ENCODE peak calls at places on chromosome 20, in seven cellular contexts. G is transverse colon, U is MCF 10A, J is pancreas, D is dorsolateral prefrontal cortex, P is neural progenitor cell, B is neural crest cell. Z is an unnamed sample.

GRCh38 chr20:44011251-44011940 is 96.7 kb downstream of the TOX2 start:
- DNase-seq in U (no peak), P (no peak), J (no peak), D (no peak), G (no peak), B (no peak), Z (no peak)

GRCh38 chr20:31595654-31596411 is 9.3 kb upstream of the ID1 start:
- DNase-seq in J (no peak), U (peak), G (peak), P (peak), B (peak), D (no peak), Z (no peak)

GRCh38 chr20:41617931-41618806 is at the start of gene CHD6:
- DNase-seq in J (peak), D (peak), U (peak), B (peak), G (peak), P (peak), Z (peak)

GRCh38 chr20:53706008-53706481 is 112.4 kb upstream of the ZNF217 start:
- DNase-seq in B (no peak), P (no peak), D (no peak), G (no peak), U (no peak), J (no peak), Z (no peak)

GRCh38 chr20:14142964-14143627 is 147.8 kb downstream of the MACROD2 start:
- DNase-seq in G (no peak), B (no peak), P (no peak), D (no peak), U (no peak), J (no peak), Z (no peak)

GRCh38 chr20:35004749-35005462 is 49.2 kb downstream of the MYH7B start:
- DNase-seq in J (no peak), B (no peak), D (no peak), G (peak), U (no peak), P (no peak), Z (no peak)

GRCh38 chr20:56949318-56949717 is 317.1 kb downstream of the BMP7 start:
- DNase-seq in J (no peak), U (no peak), D (no peak), B (no peak), G (no peak), P (no peak), Z (no peak)

GRCh38 chr20:9838378-9839295 is at the start of gene PAK5:
- DNase-seq in J (peak), B (peak), P (peak), G (no peak), U (peak), D (peak), Z (no peak)

GRCh38 chr20:55273149-55273548 is 732.2 kb downstream of the CBLN4 start:
- DNase-seq in D (no peak), B (no peak), P (no peak), J (no peak), U (no peak), G (no peak), Z (no peak)

GRCh38 chr20:33291830-33292355 is 8.9 kb downstream of the BPIFB1 start:
- DNase-seq in J (peak), D (peak), P (peak), B (peak), G (peak), U (peak), Z (peak)

GRCh38 chr20:14820771-14821170 is 483.4 kb upstream of the FLRT3 start:
- DNase-seq in U (no peak), G (no peak), J (no peak), B (no peak), P (peak), D (no peak), Z (no peak)

GRCh38 chr20:8094415-8094818 is 37.6 kb upstream of the PLCB1 start:
- DNase-seq in U (peak), G (peak), P (no peak), D (peak), J (peak), B (no peak), Z (no peak)

GRCh38 chr20:58696411-58696961 is 3.9 kb downstream of the NPEPL1 start:
- DNase-seq in G (no peak), J (no peak), P (no peak), B (no peak), D (no peak), U (no peak), Z (no peak)

GRCh38 chr20:11917663-11918062 is at the start of gene BTBD3:
- DNase-seq in J (peak), B (no peak), U (no peak), D (peak), G (peak), P (peak), Z (peak)

GRCh38 chr20:14707026-14707680 is 369.7 kb upstream of the FLRT3 start:
- DNase-seq in D (no peak), P (no peak), B (no peak), U (no peak), J (no peak), G (no peak), Z (no peak)

GRCh38 chr20:48750941-48751620 is 76.7 kb downstream of the PREX1 start:
- DNase-seq in B (peak), U (no peak), D (peak), J (no peak), P (peak), G (peak), Z (no peak)

GRCh38 chr20:57802877-57803717 is 93.3 kb upstream of the PMEPA1 start:
- DNase-seq in J (no peak), P (no peak), D (no peak), B (no peak), G (no peak), U (no peak), Z (no peak)

GRCh38 chr20:32028647-32029372 is 18.6 kb downstream of the CCM2L start:
- DNase-seq in P (peak), B (no peak), G (no peak), D (no peak), U (no peak), J (no peak), Z (no peak)

GRCh38 chr20:58944610-58945009 is 36.4 kb upstream of the NELFCD start:
- DNase-seq in U (no peak), B (no peak), D (no peak), P (no peak), J (no peak), G (no peak), Z (no peak)

GRCh38 chr20:10504893-10505292 is 69.8 kb downstream of the SLX4IP start:
- DNase-seq in B (no peak), G (no peak), P (no peak), J (no peak), U (peak), D (no peak), Z (no peak)

GRCh38 chr20:35447082-35447789 is 8.2 kb upstream of the CEP250 start:
- DNase-seq in P (peak), B (peak), D (peak), J (peak), G (peak), U (peak), Z (peak)

GRCh38 chr20:13139459-13140150 is 81.5 kb upstream of the ISM1 start:
- DNase-seq in P (no peak), J (no peak), G (no peak), D (no peak), B (no peak), U (no peak), Z (no peak)

GRCh38 chr20:49231461-49231860 is 12.2 kb downstream of the DDX27 start:
- DNase-seq in U (no peak), G (no peak), P (no peak), D (no peak), B (no peak), J (no peak), Z (no peak)

GRCh38 chr20:52791091-52791490 is 181.1 kb upstream of the TSHZ2 start:
- DNase-seq in U (no peak), J (no peak), G (no peak), B (no peak), P (no peak), D (no peak), Z (no peak)

GRCh38 chr20:58555078-58555765 is 40.0 kb upstream of the APCDD1L start:
- DNase-seq in U (peak), J (no peak), G (no peak), P (no peak), D (no peak), B (no peak), Z (no peak)

GRCh38 chr20:17687800-17688199 is 5.8 kb upstream of the RRBP1 start:
- DNase-seq in D (no peak), P (no peak), G (no peak), U (no peak), B (no peak), J (no peak), Z (no peak)

GRCh38 chr20:54668271-54669053 is 193.1 kb downstream of the DOK5 start:
- DNase-seq in U (peak), P (peak), G (peak), J (peak), D (no peak), B (peak), Z (peak)

GRCh38 chr20:10247440-10247839 is 28.8 kb downstream of the SNAP25 start:
- DNase-seq in U (no peak), D (no peak), P (no peak), J (no peak), B (no peak), G (no peak), Z (no peak)

GRCh38 chr20:59415224-59415623 is 114.8 kb downstream of the EDN3 start:
- DNase-seq in P (no peak), U (no peak), J (no peak), D (no peak), G (no peak), B (no peak), Z (no peak)

GRCh38 chr20:64194269-64194668 is 30.0 kb downstream of the MYT1 start:
- DNase-seq in G (no peak), B (no peak), P (no peak), D (no peak), U (no peak), J (no peak), Z (no peak)

GRCh38 chr20:47515843-47516242 is 14.2 kb downstream of the NCOA3 start:
- DNase-seq in B (no peak), J (no peak), G (no peak), P (no peak), D (no peak), U (no peak), Z (no peak)

GRCh38 chr20:47524385-47524784 is 22.7 kb downstream of the NCOA3 start:
- DNase-seq in B (no peak), D (no peak), U (no peak), P (no peak), J (no peak), G (no peak), Z (no peak)

GRCh38 chr20:47527004-47527800 is 25.5 kb downstream of the NCOA3 start:
- DNase-seq in P (no peak), B (no peak), U (no peak), D (no peak), G (no peak), J (no peak), Z (no peak)

GRCh38 chr20:47521059-47521808 is 19.5 kb downstream of the NCOA3 start:
- DNase-seq in B (no peak), D (no peak), U (no peak), J (no peak), G (no peak), P (peak), Z (no peak)
- TF ChIP-seq CTCF in B (peak), D (peak), U (no peak), J (no peak), G (no peak), P (peak), Z (no peak)

DNA sequence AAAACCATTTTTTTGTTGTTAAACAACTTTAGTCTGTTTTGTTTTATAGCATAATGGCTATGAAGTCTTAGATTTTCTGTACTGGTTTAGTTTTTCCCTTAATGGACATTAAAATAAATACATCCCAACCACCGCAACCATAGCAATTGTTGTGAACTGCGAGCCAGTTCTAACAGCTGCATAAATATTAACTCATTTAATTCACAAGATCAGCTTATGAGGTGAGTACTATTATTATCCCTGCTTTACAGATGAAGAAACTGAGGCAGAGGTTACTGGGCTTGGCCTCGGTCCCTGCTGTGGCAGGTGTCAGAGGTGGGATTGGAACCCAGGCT is 23.1 kb downstream of the MOCS3 start:
- DNase-seq in J (no peak), G (no peak), B (no peak), U (no peak), D (no peak), P (no peak), Z (no peak)
- TF ChIP-seq CTCF in J (no peak), G (peak), B (peak), U (no peak), D (peak), P (no peak), Z (no peak)

GRCh38 chr20:62143976-62144825 is 632 bp downstream of the SS18L1 start:
- DNase-seq in G (peak), B (peak), U (peak), D (peak), J (peak), P (peak), Z (peak)
- TF ChIP-seq CTCF in G (no peak), B (no peak), U (no peak), D (no peak), J (no peak), P (peak), Z (no peak)

DNA sequence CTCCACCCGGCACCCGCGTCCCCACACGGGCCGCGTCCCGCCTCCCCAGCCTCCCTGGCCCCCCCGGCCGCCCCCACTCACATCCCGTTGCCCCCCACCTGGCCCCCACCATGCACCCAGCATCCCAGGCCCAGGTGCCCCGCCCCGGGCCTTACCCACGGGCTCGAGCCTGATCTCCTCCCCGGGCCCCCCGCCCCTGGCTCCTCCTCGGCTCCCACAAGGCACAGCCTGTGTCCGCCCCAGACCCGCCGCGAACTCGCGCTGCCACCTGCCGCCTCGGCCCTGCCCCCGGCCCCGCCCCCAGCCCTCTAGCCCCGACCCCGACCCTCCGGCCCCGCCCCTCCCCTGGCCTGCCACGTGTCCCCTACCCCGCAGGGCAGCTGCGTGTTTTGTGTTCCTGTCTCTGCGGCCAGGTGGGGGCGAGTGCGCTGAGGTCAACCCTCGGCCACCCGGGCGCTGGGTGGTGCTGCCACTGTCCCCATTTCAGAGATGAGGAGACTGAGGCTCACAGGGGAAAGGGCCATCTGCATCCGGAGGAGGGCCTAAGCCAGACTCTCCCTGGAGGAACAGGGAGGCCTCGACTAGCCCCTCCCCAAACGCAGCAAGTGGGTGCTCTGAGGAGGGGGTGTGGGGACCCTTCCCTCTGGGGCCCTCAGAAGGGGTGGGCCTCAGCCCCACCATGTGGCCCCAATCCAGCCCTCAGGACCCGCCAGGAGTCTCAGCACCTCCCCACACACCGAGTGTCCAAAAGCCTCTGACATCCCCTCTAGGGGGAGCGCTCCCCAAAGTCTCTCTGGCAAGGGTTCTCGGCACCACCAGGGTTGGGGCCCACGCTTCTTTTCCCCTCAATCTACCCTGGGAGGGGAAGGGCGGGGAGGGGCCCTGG is 99.8 kb downstream of the TAF4 start:
- DNase-seq in G (no peak), D (no peak), J (peak), P (peak), B (no peak), U (no peak), Z (no peak)
- TF ChIP-seq CTCF in G (no peak), D (no peak), J (no peak), P (peak), B (no peak), U (no peak), Z (no peak)

GRCh38 chr20:39269031-39269461 is 306.9 kb downstream of the DHX35 start:
- DNase-seq in G (peak), D (peak), J (peak), P (peak), B (peak), U (peak), Z (peak)
- TF ChIP-seq CTCF in G (peak), D (peak), J (peak), P (peak), B (peak), U (peak), Z (peak)

GRCh38 chr20:324177-325042 is 942 bp upstream of the SOX12 start:
- DNase-seq in G (peak), D (peak), J (peak), B (peak), U (peak), P (peak), Z (peak)
- TF ChIP-seq CTCF in G (peak), D (peak), J (no peak), B (peak), U (peak), P (peak), Z (no peak)

GRCh38 chr20:37669062-37669772 is 24.6 kb upstream of the CTNNBL1 start:
- DNase-seq in U (peak), B (no peak), G (no peak), J (no peak), D (no peak), P (peak), Z (no peak)
- TF ChIP-seq CTCF in U (no peak), B (no peak), G (no peak), J (no peak), D (no peak), P (no peak), Z (no peak)

DNA sequence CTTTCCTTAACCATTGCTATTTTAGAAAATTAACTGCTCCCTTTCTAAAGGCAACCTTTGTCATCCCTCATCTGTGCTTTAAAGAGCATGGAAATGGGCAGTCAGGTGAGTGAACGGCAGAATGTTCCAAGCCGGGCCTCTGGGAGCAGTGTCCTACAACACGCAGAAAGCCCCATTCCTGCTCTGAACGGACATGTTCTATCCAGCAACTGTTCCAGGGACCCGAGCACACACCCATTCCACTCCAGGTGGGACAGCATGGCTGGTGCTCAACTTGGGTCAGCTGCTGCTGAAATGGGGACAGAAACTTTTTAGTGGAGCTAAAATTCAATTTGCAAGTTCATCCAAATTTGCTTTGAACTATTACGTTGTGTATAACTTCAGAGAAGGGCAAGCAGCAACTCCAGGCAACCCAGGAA is 26.7 kb downstream of the DIDO1 start:
- DNase-seq in J (no peak), B (no peak), D (no peak), G (peak), U (no peak), P (peak), Z (no peak)
- TF ChIP-seq CTCF in J (no peak), B (no peak), D (no peak), G (no peak), U (no peak), P (no peak), Z (no peak)

Z was measured in GM20000.